ENCODE peak calls at places on chromosome 20, in four cellular contexts. P is H1, K is GM12878, T is K562. G is an unnamed sample.

GRCh38 chr20:4585104-4585753 is 136.5 kb upstream of the PRND start:
- DNase-seq in K (no peak), T (no peak), P (no peak), G (no peak)

GRCh38 chr20:4724459-4725262 is 3.0 kb downstream of the PRND start:
- DNase-seq in K (no peak), T (no peak), P (no peak), G (no peak)

GRCh38 chr20:61918548-61918947 is 147.1 kb downstream of the TAF4 start:
- DNase-seq in P (no peak), K (no peak), T (no peak), G (no peak)

GRCh38 chr20:43820742-43821330 is 93.8 kb upstream of the TOX2 start:
- DNase-seq in K (no peak), T (no peak), P (no peak), G (no peak)

GRCh38 chr20:2920473-2920872 is 47.2 kb downstream of the PTPRA start:
- DNase-seq in K (no peak), P (no peak), T (no peak), G (no peak)

GRCh38 chr20:35568645-35569044 is 26.8 kb downstream of the ERGIC3 start:
- DNase-seq in K (no peak), T (peak), P (no peak), G (no peak)

GRCh38 chr20:36543187-36544133 is 2.1 kb downstream of the MYL9 start:
- DNase-seq in K (no peak), P (no peak), T (no peak), G (no peak)

GRCh38 chr20:32793059-32793458 is 26.7 kb upstream of the MAPRE1 start:
- DNase-seq in P (no peak), K (no peak), T (no peak), G (no peak)

GRCh38 chr20:20614391-20614790 is 98.1 kb downstream of the RALGAPA2 start:
- DNase-seq in P (no peak), T (no peak), K (no peak), G (no peak)

GRCh38 chr20:24986436-24987015 is 6.0 kb downstream of the APMAP start:
- DNase-seq in K (no peak), P (no peak), T (no peak), G (no peak)

GRCh38 chr20:25058051-25058796 is at the start of gene ACSS1:
- DNase-seq in T (peak), P (peak), K (peak), G (peak)

GRCh38 chr20:48995599-48995998 is 50.5 kb upstream of the CSE1L start:
- DNase-seq in P (no peak), T (no peak), K (no peak), G (no peak)

GRCh38 chr20:62203378-62204030 is 16.6 kb downstream of the HRH3 start:
- DNase-seq in K (no peak), P (no peak), T (no peak), G (no peak)

GRCh38 chr20:13397300-13397724 is 176.2 kb downstream of the ISM1 start:
- DNase-seq in P (no peak), T (no peak), K (no peak), G (no peak)

GRCh38 chr20:2804921-2805681 is 4.7 kb upstream of the CPXM1 start:
- DNase-seq in P (peak), T (no peak), K (no peak), G (no peak)

GRCh38 chr20:57647933-57648785 is 27.9 kb upstream of the ZBP1 start:
- DNase-seq in T (no peak), K (no peak), P (no peak), G (no peak)

GRCh38 chr20:62829231-62830230 is 12.7 kb downstream of the COL9A3 start:
- DNase-seq in T (no peak), P (no peak), K (no peak), G (no peak)

GRCh38 chr20:10922941-10923340 is 249.1 kb upstream of the JAG1 start:
- DNase-seq in K (no peak), P (no peak), T (no peak), G (no peak)

GRCh38 chr20:10609276-10609675 is 64.5 kb downstream of the JAG1 start:
- DNase-seq in P (no peak), T (no peak), K (no peak), G (no peak)

GRCh38 chr20:45611054-45611453 is 18.5 kb upstream of the WFDC10A start:
- DNase-seq in T (no peak), K (no peak), P (no peak), G (peak)

GRCh38 chr20:36421641-36422040 is 115.5 kb downstream of the DLGAP4 start:
- DNase-seq in P (no peak), K (no peak), T (peak), G (no peak)

GRCh38 chr20:41609476-41609875 is 8.7 kb downstream of the CHD6 start:
- DNase-seq in P (no peak), T (no peak), K (no peak), G (no peak)

GRCh38 chr20:33377366-33377765 is 24.0 kb downstream of the CDK5RAP1 start:
- DNase-seq in P (no peak), K (no peak), T (no peak), G (no peak)

GRCh38 chr20:48819089-48819488 is 8.7 kb downstream of the PREX1 start:
- DNase-seq in P (no peak), K (no peak), T (no peak), G (no peak)

GRCh38 chr20:2116170-2116940 is 14.7 kb downstream of the STK35 start:
- DNase-seq in K (no peak), T (no peak), P (no peak), G (no peak)

GRCh38 chr20:53934421-53935352 is 135.7 kb downstream of the BCAS1 start:
- DNase-seq in K (no peak), P (no peak), T (peak), G (peak)

GRCh38 chr20:53935353-53936084 is 134.9 kb downstream of the BCAS1 start:
- DNase-seq in K (no peak), T (peak), P (peak), G (no peak)

GRCh38 chr20:53930651-53931504 is 139.5 kb downstream of the BCAS1 start:
- DNase-seq in P (no peak), K (no peak), T (no peak), G (no peak)

GRCh38 chr20:53931597-53931996 is 138.8 kb downstream of the BCAS1 start:
- DNase-seq in T (no peak), K (no peak), P (no peak), G (no peak)

GRCh38 chr20:53933232-53933846 is 137.1 kb downstream of the BCAS1 start:
- DNase-seq in T (no peak), K (no peak), P (no peak), G (no peak)
- TF ChIP-seq CTCF in T (no peak), K (no peak), P (no peak), G (no peak)

GRCh38 chr20:7980332-7981046 is 39.1 kb downstream of the TMX4 start:
- DNase-seq in P (no peak), T (peak), K (no peak), G (peak)
- TF ChIP-seq GABPA in P (no peak), T (no peak), K (no peak), G (no peak)

GRCh38 chr20:8635048-8635572 is 433.8 kb upstream of the PLCB4 start:
- DNase-seq in K (no peak), T (no peak), P (no peak), G (no peak)
- TF ChIP-seq POLR2AphosphoS5 in K (no peak), T (no peak), P (no peak), G (no peak)

DNA sequence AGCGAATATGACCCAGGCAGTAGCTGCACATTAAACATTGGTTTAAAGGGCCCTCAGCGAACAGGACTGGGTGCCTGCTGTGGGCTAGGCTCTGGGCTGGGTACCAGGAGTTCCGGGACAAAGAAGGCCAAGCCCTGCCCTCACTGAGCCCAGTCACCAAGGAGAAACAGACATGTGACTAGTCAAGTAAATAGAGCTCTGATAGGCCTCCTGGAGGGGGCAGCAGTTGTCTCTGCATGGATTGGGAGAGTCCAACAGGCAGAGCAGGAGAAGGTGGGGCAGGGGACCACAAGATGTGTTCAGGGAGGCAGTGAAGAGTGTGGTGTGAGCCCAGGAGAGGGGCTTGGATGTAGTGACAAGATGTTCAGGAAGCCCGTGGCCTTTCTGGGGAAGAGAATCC is 3.1 kb downstream of the HM13 start:
- DNase-seq in K (no peak), P (peak), T (peak), G (no peak)
- TF ChIP-seq CTCF in K (no peak), P (no peak), T (peak), G (no peak)

GRCh38 chr20:870758-871157 is 37.2 kb downstream of the FAM110A start:
- DNase-seq in K (no peak), P (no peak), T (no peak), G (no peak)
- TF ChIP-seq GABPA in K (no peak), P (no peak), T (no peak), G (no peak)

G was measured in HL-60.